ENCODE peak calls at places on chromosomes 3 and 15, in nine cellular contexts. One of them, this sample, is unnamed.

GRCh38 chr15:85785887-85786777 is 8.6 kb downstream of the KLHL25 start:
- DNase-seq in A549: peak
- DNase-seq in uterus: no peak
- DNase-seq in Peyer's patch: peak
- DNase-seq in Panc1: no peak
- DNase-seq in hepatocyte: peak
- DNase-seq in GM23338: no peak
- DNase-seq in HFFc6: no peak
- DNase-seq in tibial artery: no peak
- DNase-seq in this sample: peak

GRCh38 chr3:53286727-53287412 is 31.0 kb upstream of the TKT start:
- DNase-seq in A549: no peak
- DNase-seq in Peyer's patch: no peak
- DNase-seq in hepatocyte: no peak
- DNase-seq in Panc1: no peak
- DNase-seq in tibial artery: no peak
- DNase-seq in uterus: no peak
- DNase-seq in HFFc6: peak
- DNase-seq in GM23338: peak
- DNase-seq in this sample: peak

GRCh38 chr3:172787746-172788145 is 37.2 kb downstream of the ECT2 start:
- DNase-seq in GM23338: no peak
- DNase-seq in Panc1: no peak
- DNase-seq in hepatocyte: no peak
- DNase-seq in uterus: no peak
- DNase-seq in A549: no peak
- DNase-seq in tibial artery: no peak
- DNase-seq in HFFc6: peak
- DNase-seq in Peyer's patch: no peak
- DNase-seq in this sample: no peak

GRCh38 chr3:72334681-72335457 is 513.4 kb downstream of the SHQ1 start:
- DNase-seq in tibial artery: peak
- DNase-seq in Peyer's patch: no peak
- DNase-seq in GM23338: no peak
- DNase-seq in Panc1: no peak
- DNase-seq in hepatocyte: no peak
- DNase-seq in HFFc6: no peak
- DNase-seq in uterus: no peak
- DNase-seq in A549: no peak
- DNase-seq in this sample: no peak

GRCh38 chr15:68999091-68999490 is 15.4 kb upstream of the NOX5 start:
- DNase-seq in uterus: no peak
- DNase-seq in Panc1: no peak
- DNase-seq in tibial artery: no peak
- DNase-seq in GM23338: no peak
- DNase-seq in HFFc6: no peak
- DNase-seq in hepatocyte: no peak
- DNase-seq in A549: no peak
- DNase-seq in Peyer's patch: no peak
- DNase-seq in this sample: no peak

GRCh38 chr3:46496745-46497555 is 826 bp upstream of the RTP3 start:
- DNase-seq in Panc1: no peak
- DNase-seq in A549: no peak
- DNase-seq in hepatocyte: no peak
- DNase-seq in uterus: no peak
- DNase-seq in tibial artery: no peak
- DNase-seq in HFFc6: no peak
- DNase-seq in GM23338: peak
- DNase-seq in Peyer's patch: no peak
- DNase-seq in this sample: no peak

GRCh38 chr3:168165390-168166269 is 69.9 kb upstream of the GOLIM4 start:
- DNase-seq in tibial artery: no peak
- DNase-seq in HFFc6: peak
- DNase-seq in Panc1: peak
- DNase-seq in hepatocyte: peak
- DNase-seq in A549: peak
- DNase-seq in Peyer's patch: no peak
- DNase-seq in GM23338: peak
- DNase-seq in uterus: peak
- DNase-seq in this sample: peak

GRCh38 chr3:8494332-8494731 is 7.3 kb upstream of the LMCD1 start:
- DNase-seq in HFFc6: no peak
- DNase-seq in GM23338: no peak
- DNase-seq in Panc1: no peak
- DNase-seq in uterus: no peak
- DNase-seq in tibial artery: no peak
- DNase-seq in hepatocyte: no peak
- DNase-seq in Peyer's patch: no peak
- DNase-seq in A549: no peak
- DNase-seq in this sample: no peak

GRCh38 chr15:68158046-68158628 is 47.0 kb downstream of the CALML4 start:
- DNase-seq in uterus: no peak
- DNase-seq in GM23338: no peak
- DNase-seq in Panc1: no peak
- DNase-seq in tibial artery: no peak
- DNase-seq in hepatocyte: peak
- DNase-seq in A549: no peak
- DNase-seq in Peyer's patch: no peak
- DNase-seq in HFFc6: no peak
- DNase-seq in this sample: no peak

GRCh38 chr3:8369638-8370037 is 132.0 kb upstream of the LMCD1 start:
- DNase-seq in A549: no peak
- DNase-seq in GM23338: no peak
- DNase-seq in HFFc6: no peak
- DNase-seq in hepatocyte: no peak
- DNase-seq in Panc1: no peak
- DNase-seq in Peyer's patch: no peak
- DNase-seq in tibial artery: no peak
- DNase-seq in uterus: no peak
- DNase-seq in this sample: no peak

GRCh38 chr15:96345560-96346389 is 15.3 kb downstream of the NR2F2 start:
- DNase-seq in GM23338: peak
- DNase-seq in A549: peak
- DNase-seq in Peyer's patch: peak
- DNase-seq in tibial artery: peak
- DNase-seq in Panc1: no peak
- DNase-seq in hepatocyte: peak
- DNase-seq in HFFc6: no peak
- DNase-seq in uterus: peak
- DNase-seq in this sample: peak

GRCh38 chr3:12286927-12287726 is 1.7 kb upstream of the PPARG start:
- DNase-seq in A549: peak
- DNase-seq in Panc1: no peak
- DNase-seq in Peyer's patch: peak
- DNase-seq in uterus: peak
- DNase-seq in HFFc6: no peak
- DNase-seq in hepatocyte: peak
- DNase-seq in tibial artery: no peak
- DNase-seq in GM23338: peak
- DNase-seq in this sample: no peak

GRCh38 chr15:52331490-52332240 is 36.1 kb upstream of the MYO5C start:
- DNase-seq in uterus: no peak
- DNase-seq in HFFc6: peak
- DNase-seq in hepatocyte: peak
- DNase-seq in A549: peak
- DNase-seq in Peyer's patch: no peak
- DNase-seq in Panc1: peak
- DNase-seq in tibial artery: no peak
- DNase-seq in GM23338: peak
- DNase-seq in this sample: no peak

GRCh38 chr15:75966073-75966472 is 46.2 kb downstream of the NRG4 start:
- DNase-seq in uterus: no peak
- DNase-seq in Panc1: no peak
- DNase-seq in GM23338: no peak
- DNase-seq in Peyer's patch: no peak
- DNase-seq in A549: peak
- DNase-seq in hepatocyte: no peak
- DNase-seq in tibial artery: no peak
- DNase-seq in HFFc6: peak
- DNase-seq in this sample: no peak

GRCh38 chr3:38028621-38029361 is 651 bp downstream of the PLCD1 start:
- DNase-seq in uterus: no peak
- DNase-seq in hepatocyte: peak
- DNase-seq in GM23338: peak
- DNase-seq in Panc1: no peak
- DNase-seq in tibial artery: peak
- DNase-seq in A549: no peak
- DNase-seq in HFFc6: no peak
- DNase-seq in Peyer's patch: no peak
- DNase-seq in this sample: no peak

GRCh38 chr3:198018416-198018815 is 58.4 kb downstream of the LMLN start:
- DNase-seq in GM23338: no peak
- DNase-seq in hepatocyte: no peak
- DNase-seq in Peyer's patch: no peak
- DNase-seq in Panc1: no peak
- DNase-seq in HFFc6: no peak
- DNase-seq in uterus: no peak
- DNase-seq in tibial artery: no peak
- DNase-seq in A549: no peak
- DNase-seq in this sample: no peak
- TF ChIP-seq CTCF in GM23338: no peak
- TF ChIP-seq CTCF in hepatocyte: no peak
- TF ChIP-seq CTCF in Peyer's patch: no peak
- TF ChIP-seq CTCF in Panc1: no peak
- TF ChIP-seq CTCF in HFFc6: no peak
- TF ChIP-seq CTCF in uterus: no peak
- TF ChIP-seq CTCF in tibial artery: no peak
- TF ChIP-seq CTCF in A549: no peak
- TF ChIP-seq CTCF in this sample: no peak

GRCh38 chr3:43316783-43317460 is 30.6 kb downstream of the SNRK start:
- DNase-seq in uterus: no peak
- DNase-seq in Peyer's patch: no peak
- DNase-seq in A549: no peak
- DNase-seq in GM23338: peak
- DNase-seq in tibial artery: no peak
- DNase-seq in hepatocyte: no peak
- DNase-seq in Panc1: no peak
- DNase-seq in HFFc6: no peak
- DNase-seq in this sample: no peak

GRCh38 chr3:43319364-43319763 is 33.0 kb downstream of the SNRK start:
- DNase-seq in hepatocyte: no peak
- DNase-seq in HFFc6: no peak
- DNase-seq in uterus: no peak
- DNase-seq in tibial artery: no peak
- DNase-seq in GM23338: no peak
- DNase-seq in A549: no peak
- DNase-seq in Peyer's patch: no peak
- DNase-seq in Panc1: no peak
- DNase-seq in this sample: no peak

GRCh38 chr3:43320288-43320687 is 33.9 kb downstream of the SNRK start:
- DNase-seq in tibial artery: no peak
- DNase-seq in Peyer's patch: no peak
- DNase-seq in uterus: no peak
- DNase-seq in A549: no peak
- DNase-seq in HFFc6: no peak
- DNase-seq in hepatocyte: no peak
- DNase-seq in Panc1: no peak
- DNase-seq in GM23338: no peak
- DNase-seq in this sample: no peak

GRCh38 chr3:43319794-43320193 is 33.5 kb downstream of the SNRK start:
- DNase-seq in hepatocyte: no peak
- DNase-seq in A549: no peak
- DNase-seq in Panc1: no peak
- DNase-seq in tibial artery: no peak
- DNase-seq in GM23338: no peak
- DNase-seq in HFFc6: no peak
- DNase-seq in uterus: no peak
- DNase-seq in Peyer's patch: no peak
- DNase-seq in this sample: no peak

GRCh38 chr3:43317461-43318316 is 31.3 kb downstream of the SNRK start:
- DNase-seq in tibial artery: no peak
- DNase-seq in A549: no peak
- DNase-seq in uterus: no peak
- DNase-seq in Panc1: no peak
- DNase-seq in HFFc6: no peak
- DNase-seq in GM23338: peak
- DNase-seq in hepatocyte: no peak
- DNase-seq in Peyer's patch: no peak
- DNase-seq in this sample: no peak
- TF ChIP-seq CTCF in tibial artery: no peak
- TF ChIP-seq CTCF in A549: no peak
- TF ChIP-seq CTCF in uterus: no peak
- TF ChIP-seq CTCF in Panc1: no peak
- TF ChIP-seq CTCF in HFFc6: no peak
- TF ChIP-seq CTCF in GM23338: no peak
- TF ChIP-seq CTCF in hepatocyte: no peak
- TF ChIP-seq CTCF in Peyer's patch: no peak
- TF ChIP-seq CTCF in this sample: no peak

GRCh38 chr3:197791120-197792018 is at the start of gene LRCH3:
- DNase-seq in Peyer's patch: peak
- DNase-seq in A549: peak
- DNase-seq in tibial artery: peak
- DNase-seq in GM23338: peak
- DNase-seq in uterus: peak
- DNase-seq in hepatocyte: peak
- DNase-seq in HFFc6: peak
- DNase-seq in Panc1: no peak
- DNase-seq in this sample: peak

GRCh38 chr3:197787412-197787811 is 3.6 kb upstream of the LRCH3 start:
- DNase-seq in uterus: no peak
- DNase-seq in hepatocyte: peak
- DNase-seq in GM23338: no peak
- DNase-seq in Peyer's patch: no peak
- DNase-seq in tibial artery: no peak
- DNase-seq in HFFc6: no peak
- DNase-seq in Panc1: no peak
- DNase-seq in A549: no peak
- DNase-seq in this sample: no peak

GRCh38 chr3:197790033-197790432 is 1.0 kb upstream of the LRCH3 start:
- DNase-seq in uterus: no peak
- DNase-seq in Panc1: no peak
- DNase-seq in A549: no peak
- DNase-seq in Peyer's patch: no peak
- DNase-seq in HFFc6: no peak
- DNase-seq in tibial artery: no peak
- DNase-seq in GM23338: no peak
- DNase-seq in hepatocyte: no peak
- DNase-seq in this sample: no peak

GRCh38 chr3:197792019-197792647 is 1.1 kb downstream of the LRCH3 start:
- DNase-seq in HFFc6: no peak
- DNase-seq in hepatocyte: no peak
- DNase-seq in Peyer's patch: no peak
- DNase-seq in A549: no peak
- DNase-seq in uterus: no peak
- DNase-seq in Panc1: no peak
- DNase-seq in tibial artery: no peak
- DNase-seq in GM23338: no peak
- DNase-seq in this sample: no peak

GRCh38 chr3:197789309-197789708 is 1.7 kb upstream of the LRCH3 start:
- DNase-seq in GM23338: no peak
- DNase-seq in Peyer's patch: no peak
- DNase-seq in HFFc6: no peak
- DNase-seq in uterus: no peak
- DNase-seq in hepatocyte: no peak
- DNase-seq in Panc1: no peak
- DNase-seq in A549: no peak
- DNase-seq in tibial artery: no peak
- DNase-seq in this sample: no peak
- TF ChIP-seq CTCF in GM23338: no peak
- TF ChIP-seq CTCF in Peyer's patch: no peak
- TF ChIP-seq CTCF in HFFc6: no peak
- TF ChIP-seq CTCF in uterus: no peak
- TF ChIP-seq CTCF in hepatocyte: no peak
- TF ChIP-seq CTCF in Panc1: no peak
- TF ChIP-seq CTCF in A549: no peak
- TF ChIP-seq CTCF in tibial artery: no peak
- TF ChIP-seq CTCF in this sample: no peak

GRCh38 chr3:32177702-32178198 is 60.7 kb upstream of the CMTM8 start:
- DNase-seq in hepatocyte: peak
- DNase-seq in uterus: peak
- DNase-seq in HFFc6: peak
- DNase-seq in tibial artery: no peak
- DNase-seq in Peyer's patch: no peak
- DNase-seq in GM23338: peak
- DNase-seq in A549: peak
- DNase-seq in Panc1: peak
- DNase-seq in this sample: peak
- TF ChIP-seq CTCF in hepatocyte: peak
- TF ChIP-seq CTCF in uterus: peak
- TF ChIP-seq CTCF in HFFc6: peak
- TF ChIP-seq CTCF in tibial artery: peak
- TF ChIP-seq CTCF in Peyer's patch: peak
- TF ChIP-seq CTCF in GM23338: peak
- TF ChIP-seq CTCF in A549: peak
- TF ChIP-seq CTCF in Panc1: peak
- TF ChIP-seq CTCF in this sample: peak